ENCODE peak calls at places on chromosomes 3 and 15, in four cellular contexts. L is AG09319, M is frontal cortex, U is KG1. R is an unnamed sample.

GRCh38 chr15:79875213-79875612 is 21.6 kb downstream of the MTHFS start:
- DNase-seq in L (no peak), M (no peak), U (no peak), R (no peak)

GRCh38 chr15:82051664-82052063 is 5.8 kb upstream of the MEX3B start:
- DNase-seq in L (no peak), M (no peak), U (no peak), R (no peak)

GRCh38 chr15:81000144-81000625 is 538 bp upstream of the TLNRD1 start:
- DNase-seq in L (no peak), M (no peak), U (no peak), R (no peak)

GRCh38 chr15:80669599-80670273 is 25.4 kb upstream of the ABHD17C start:
- DNase-seq in L (no peak), M (no peak), U (no peak), R (no peak)

GRCh38 chr3:55735976-55736375 is 248.9 kb upstream of the WNT5A start:
- DNase-seq in L (no peak), M (no peak), U (no peak), R (no peak)

GRCh38 chr15:81954158-81954783 is 91.5 kb downstream of the MEX3B start:
- DNase-seq in L (no peak), M (no peak), U (no peak), R (no peak)

GRCh38 chr15:91982401-91982800 is 128.9 kb downstream of the SLCO3A1 start:
- DNase-seq in L (no peak), M (no peak), U (no peak), R (no peak)

GRCh38 chr15:83378921-83379561 is 68.1 kb upstream of the SH3GL3 start:
- DNase-seq in L (no peak), M (no peak), U (no peak), R (no peak)

GRCh38 chr3:195863121-195864061 is 45.0 kb downstream of the TNK2 start:
- DNase-seq in L (peak), M (peak), U (no peak), R (peak)

GRCh38 chr15:94206463-94207167 is 24.7 kb upstream of the MCTP2 start:
- DNase-seq in L (peak), M (no peak), U (peak), R (no peak)

GRCh38 chr15:72866086-72866646 is 82.6 kb upstream of the ADPGK start:
- DNase-seq in L (no peak), M (no peak), U (no peak), R (no peak)

GRCh38 chr3:178308696-178309278 is 227.4 kb upstream of the KCNMB2 start:
- DNase-seq in L (no peak), M (no peak), U (no peak), R (no peak)

GRCh38 chr3:8525893-8526292 is 24.3 kb downstream of the LMCD1 start:
- DNase-seq in L (no peak), M (no peak), U (no peak), R (no peak)

GRCh38 chr15:101207867-101208288 is 44.0 kb downstream of the CHSY1 start:
- DNase-seq in L (no peak), M (no peak), U (no peak), R (no peak)

GRCh38 chr3:126541628-126542339 is 16.9 kb downstream of the C3orf22 start:
- DNase-seq in L (no peak), M (no peak), U (no peak), R (no peak)

GRCh38 chr3:181886676-181887075 is 175.0 kb downstream of the SOX2 start:
- DNase-seq in L (no peak), M (no peak), U (no peak), R (no peak)

GRCh38 chr15:93087825-93088199 is 1.2 kb downstream of the RGMA start:
- DNase-seq in L (no peak), M (peak), U (peak), R (peak)

GRCh38 chr15:35627696-35628095 is 81.7 kb upstream of the DPH6 start:
- DNase-seq in L (no peak), M (no peak), U (no peak), R (no peak)

GRCh38 chr3:106114848-106115247 is 246.0 kb upstream of the CBLB start:
- DNase-seq in L (no peak), M (no peak), U (no peak), R (no peak)

GRCh38 chr15:91108421-91108820 is 8.4 kb downstream of the SV2B start:
- DNase-seq in L (no peak), M (no peak), U (no peak), R (no peak)

GRCh38 chr15:99752556-99752955 is 19.3 kb upstream of the LYSMD4 start:
- DNase-seq in L (no peak), M (no peak), U (no peak), R (no peak)

GRCh38 chr3:152554980-152555379 is 280.0 kb upstream of the P2RY1 start:
- DNase-seq in L (no peak), M (no peak), U (no peak), R (no peak)

GRCh38 chr3:157204431-157204830 is 44.5 kb upstream of the CCNL1 start:
- DNase-seq in L (peak), M (no peak), U (no peak), R (no peak)

GRCh38 chr15:80906159-80906775 is 83.4 kb downstream of the MESD start:
- DNase-seq in L (no peak), M (no peak), U (no peak), R (no peak)

GRCh38 chr3:195249057-195249770 is 21.7 kb downstream of the XXYLT1 start:
- DNase-seq in L (no peak), M (no peak), U (no peak), R (no peak)

GRCh38 chr15:59298255-59298856 is 74.3 kb downstream of the MYO1E start:
- DNase-seq in L (no peak), M (no peak), U (no peak), R (no peak)

GRCh38 chr15:90294601-90295269 is 29.3 kb downstream of the NGRN start:
- DNase-seq in L (no peak), M (no peak), U (no peak), R (no peak)

GRCh38 chr3:104564045-104564643 is 802.6 kb upstream of the ALCAM start:
- DNase-seq in L (peak), M (no peak), U (no peak), R (no peak)

GRCh38 chr3:67601919-67602608 is 52.3 kb downstream of the SUCLG2 start:
- DNase-seq in L (no peak), M (no peak), U (no peak), R (no peak)

GRCh38 chr3:105233056-105233455 is 133.7 kb upstream of the ALCAM start:
- DNase-seq in L (no peak), M (no peak), U (no peak), R (no peak)

GRCh38 chr3:46228259-46229222 is 13.7 kb upstream of the CCR3 start:
- DNase-seq in L (peak), M (no peak), U (no peak), R (no peak)

GRCh38 chr3:192408721-192409151 is 318.6 kb downstream of the FGF12 start:
- DNase-seq in L (no peak), M (no peak), U (no peak), R (peak)